ENCODE peak calls at places on chromosome 12, in six cellular contexts. B is left ventricle myocardium inferior, V is astrocyte of the spinal cord, F is uterus, R is nephron progenitor cell, U is keratinocyte. X is an unnamed sample.

GRCh38 chr12:101925352-101925751 is 48.0 kb downstream of the DRAM1 start:
- DNase-seq in B (peak; percentile 46), V (peak; percentile 86), F (peak; percentile 80), R (no peak), U (peak; percentile 15), X (no peak)

GRCh38 chr12:107243316-107243715 is 150.0 kb upstream of the CRY1 start:
- DNase-seq in B (no peak), V (no peak), F (no peak), R (no peak), U (no peak), X (no peak)

GRCh38 chr12:89279499-89279898 is 72.8 kb downstream of the DUSP6 start:
- DNase-seq in B (no peak), V (no peak), F (no peak), R (no peak), U (no peak), X (no peak)

GRCh38 chr12:105461276-105461975 is 130.9 kb downstream of the C12orf75 start:
- DNase-seq in B (no peak), V (peak; percentile 30), F (no peak), R (no peak), U (no peak), X (no peak)

GRCh38 chr12:3523728-3524127 is 32.7 kb downstream of the PRMT8 start:
- DNase-seq in B (no peak), V (no peak), F (no peak), R (no peak), U (peak; percentile 5), X (no peak)

GRCh38 chr12:100745378-100746071 is 49.1 kb upstream of the ANO4 start:
- DNase-seq in B (no peak), V (no peak), F (no peak), R (no peak), U (no peak), X (no peak)

GRCh38 chr12:107480836-107481608 is 204.6 kb upstream of the PWP1 start:
- DNase-seq in B (no peak), V (no peak), F (no peak), R (no peak), U (no peak), X (no peak)

GRCh38 chr12:59570134-59570533 is 25.7 kb upstream of the SLC16A7 start:
- DNase-seq in B (no peak), V (peak; percentile 34), F (no peak), R (no peak), U (peak; percentile 44), X (no peak)

DNA sequence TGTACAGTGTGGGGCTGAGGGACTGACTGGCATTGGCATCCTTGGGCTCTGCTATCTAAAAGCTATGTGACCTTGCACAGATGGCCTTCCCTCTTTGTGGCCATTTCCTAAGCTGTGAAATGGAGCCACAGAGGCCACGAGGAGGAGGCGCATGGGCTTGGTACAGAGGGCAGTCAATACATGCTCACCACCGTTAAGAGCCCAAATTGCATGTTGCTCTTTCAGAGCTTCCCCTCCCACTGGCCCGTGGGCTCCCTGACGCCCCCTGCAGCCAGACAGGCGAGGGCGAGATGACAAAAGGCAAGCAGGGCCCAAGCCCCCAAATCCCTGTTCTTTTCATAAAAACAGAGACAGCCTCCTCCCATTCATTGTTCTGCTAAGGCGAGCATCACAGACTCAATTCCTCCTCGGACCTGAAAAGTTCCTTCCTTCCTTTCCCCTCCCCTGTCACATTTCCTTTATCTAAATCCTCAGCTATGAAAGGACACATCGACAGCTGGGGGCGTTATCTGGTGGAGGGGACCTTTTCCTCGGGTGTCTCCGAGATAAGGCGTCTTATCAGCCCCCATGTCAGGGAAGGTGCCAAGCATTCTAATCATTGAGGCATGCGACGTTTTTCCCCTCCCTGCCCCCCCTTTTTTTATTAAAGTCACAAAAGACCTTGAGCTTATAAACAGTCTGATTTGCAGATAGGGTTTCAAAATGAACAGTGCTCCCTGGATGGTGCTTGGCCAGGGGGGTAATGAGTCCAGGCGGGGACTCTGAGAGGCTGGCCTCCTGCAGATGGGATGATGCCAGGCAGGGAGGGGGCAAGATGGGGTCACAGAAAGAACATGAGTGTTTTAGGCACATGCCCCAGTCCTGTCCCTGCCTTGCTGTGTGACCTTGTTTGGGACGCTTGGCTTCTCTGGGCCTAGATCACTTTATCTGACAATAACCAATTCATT is 26.4 kb downstream of the FAM222A start:
- DNase-seq in B (peak; percentile 4), V (no peak), F (peak; percentile 3), R (peak; percentile 32), U (no peak), X (peak; percentile 23)
- TF ChIP-seq CTCF in B (peak; percentile 25), V (peak; percentile 19), F (no peak), R (no peak), U (no peak), X (peak; percentile 23)

GRCh38 chr12:115010324-115010995 is 326.5 kb upstream of the TBX3 start:
- DNase-seq in B (no peak), V (no peak), F (no peak), R (no peak), U (no peak), X (no peak)
- TF ChIP-seq CTCF in B (no peak), V (no peak), F (no peak), R (no peak), U (no peak), X (no peak)

DNA sequence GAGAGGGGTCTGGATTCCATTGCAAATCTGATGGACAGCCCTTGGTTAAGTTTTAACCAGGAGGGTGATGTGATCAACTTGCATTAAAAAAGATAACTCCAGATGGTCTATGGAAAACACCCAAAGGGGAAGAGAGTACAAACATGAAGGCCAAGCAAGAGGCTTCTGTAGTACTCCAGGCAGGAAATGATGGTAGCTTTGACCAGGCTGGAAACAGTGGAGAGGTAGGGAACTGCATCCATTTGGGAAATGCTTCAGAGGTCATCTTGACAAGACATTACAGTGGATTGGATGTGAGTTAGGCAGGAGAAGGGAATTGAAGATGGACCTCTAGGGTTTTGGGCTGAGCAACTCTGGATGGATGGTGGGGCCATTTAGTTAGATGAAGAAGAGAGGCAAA is 391.1 kb downstream of the IPO8 start:
- DNase-seq in B (no peak), V (no peak), F (no peak), R (no peak), U (no peak), X (no peak)
- TF ChIP-seq CTCF in B (no peak), V (no peak), F (no peak), R (no peak), U (no peak), X (no peak)

GRCh38 chr12:18361431-18361830 is 100.1 kb downstream of the PIK3C2G start:
- DNase-seq in B (no peak), V (no peak), F (no peak), R (no peak), U (no peak), X (no peak)
- TF ChIP-seq CTCF in B (no peak), V (no peak), F (no peak), R (no peak), U (no peak), X (no peak)

DNA sequence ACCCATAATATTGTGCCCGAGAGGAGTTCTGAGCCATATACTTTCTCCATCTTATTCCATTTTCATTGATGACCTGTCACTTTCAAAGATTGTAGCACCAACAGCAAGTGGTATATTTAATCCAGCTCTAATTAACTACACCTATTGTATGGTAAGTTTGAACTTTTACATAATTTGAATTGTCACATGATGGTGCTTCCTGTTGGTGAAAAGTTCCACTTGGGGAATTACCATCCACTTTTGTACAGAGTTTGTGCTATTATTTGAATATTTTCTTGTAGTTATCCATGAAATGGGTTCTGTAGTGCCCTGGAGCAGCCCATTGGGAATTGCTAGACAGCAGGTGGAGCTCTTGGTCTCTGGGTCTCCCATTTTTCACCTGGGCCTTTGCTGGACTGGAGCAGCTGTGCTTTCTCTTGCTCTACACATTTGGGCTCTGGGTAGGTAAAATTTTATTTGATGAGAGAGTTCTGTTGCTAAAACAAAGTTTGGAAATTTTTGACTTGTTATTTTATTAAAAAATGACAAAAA is 3.0 kb downstream of the SMCO3 start:
- DNase-seq in B (no peak), V (peak; percentile 24), F (no peak), R (no peak), U (no peak), X (no peak)
- TF ChIP-seq CTCF in B (peak; percentile 56), V (peak; percentile 68), F (no peak), R (no peak), U (peak; percentile 74), X (no peak)